ENCODE peak calls at places on chromosomes 2 and 18, in four cellular contexts. G is Peyer's patch, D is HFF-Myc, P is HL-60. K is an unnamed sample.

GRCh38 chr2:238859636-238860347 is 11.9 kb downstream of the TWIST2 start:
- DNase-seq in G (no peak), D (no peak), P (no peak), K (no peak)

GRCh38 chr2:30239308-30240161 is 8.2 kb downstream of the LBH start:
- DNase-seq in G (peak), D (no peak), P (peak), K (no peak)

GRCh38 chr2:166234112-166234846 is 106.5 kb upstream of the SCN1A start:
- DNase-seq in G (no peak), D (peak), P (no peak), K (peak)

GRCh38 chr2:58479557-58480120 is 238.5 kb upstream of the FANCL start:
- DNase-seq in G (no peak), D (no peak), P (no peak), K (no peak)

GRCh38 chr2:46540496-46541342 is 61.4 kb downstream of the TMEM247 start:
- DNase-seq in G (no peak), D (peak), P (no peak), K (peak)

GRCh38 chr2:145530653-145531052 is 1010.7 kb upstream of the ZEB2 start:
- DNase-seq in G (no peak), D (no peak), P (no peak), K (no peak)

GRCh38 chr18:58669731-58670379 is 1.4 kb upstream of the MALT1 start:
- DNase-seq in G (no peak), D (no peak), P (no peak), K (no peak)

GRCh38 chr18:54957987-54958386 is 1.3 kb downstream of the CCDC68 start:
- DNase-seq in G (no peak), D (no peak), P (no peak), K (peak)

GRCh38 chr2:196131384-196131861 is 40.0 kb downstream of the STK17B start:
- DNase-seq in G (peak), D (no peak), P (peak), K (no peak)

GRCh38 chr2:168766600-168766999 is 35.8 kb upstream of the NOSTRIN start:
- DNase-seq in G (no peak), D (no peak), P (no peak), K (no peak)

GRCh38 chr18:43919565-43919964 is 642.3 kb upstream of the SYT4 start:
- DNase-seq in G (no peak), D (no peak), P (no peak), K (no peak)

GRCh38 chr2:102034683-102035606 is 43.2 kb downstream of the IL1R2 start:
- DNase-seq in G (no peak), D (no peak), P (peak), K (no peak)

GRCh38 chr2:58916127-58916526 is 675.0 kb upstream of the FANCL start:
- DNase-seq in G (no peak), D (no peak), P (no peak), K (no peak)

GRCh38 chr2:235605999-235606715 is 112.3 kb downstream of the AGAP1 start:
- DNase-seq in G (no peak), D (peak), P (no peak), K (peak)

GRCh38 chr2:158781562-158781961 is 13.6 kb upstream of the DAPL1 start:
- DNase-seq in G (no peak), D (no peak), P (no peak), K (peak)

GRCh38 chr2:205792908-205793307 is 110.6 kb downstream of the NRP2 start:
- DNase-seq in G (no peak), D (no peak), P (no peak), K (no peak)

GRCh38 chr2:201949036-201950012 is 84.3 kb upstream of the FZD7 start:
- DNase-seq in G (no peak), D (no peak), P (no peak), K (no peak)

GRCh38 chr2:173962583-173963110 is 2.5 kb downstream of the SP3 start:
- DNase-seq in G (no peak), D (no peak), P (no peak), K (no peak)

GRCh38 chr2:72289283-72289682 is 141.6 kb upstream of the CYP26B1 start:
- DNase-seq in G (no peak), D (no peak), P (no peak), K (no peak)

GRCh38 chr2:29549069-29549380 is 372.4 kb downstream of the ALK start:
- DNase-seq in G (no peak), D (no peak), P (no peak), K (no peak)

GRCh38 chr2:69545477-69545932 is 98.0 kb downstream of the AAK1 start:
- DNase-seq in G (no peak), D (no peak), P (no peak), K (no peak)

GRCh38 chr2:149611100-149611820 is 23.7 kb upstream of the MMADHC start:
- DNase-seq in G (no peak), D (no peak), P (no peak), K (no peak)

GRCh38 chr2:205768815-205769493 is 86.7 kb downstream of the NRP2 start:
- DNase-seq in G (no peak), D (no peak), P (no peak), K (no peak)

GRCh38 chr2:181447040-181447439 is 10.1 kb upstream of the ITGA4 start:
- DNase-seq in G (no peak), D (no peak), P (no peak), K (no peak)

GRCh38 chr18:9017170-9017899 is 85.2 kb upstream of the NDUFV2 start:
- DNase-seq in G (peak), D (peak), P (peak), K (peak)

GRCh38 chr2:10331033-10331701 is 28.5 kb downstream of the HPCAL1 start:
- DNase-seq in G (peak), D (no peak), P (peak), K (no peak)

GRCh38 chr2:224190871-224191270 is 151.8 kb upstream of the SERPINE2 start:
- DNase-seq in G (no peak), D (no peak), P (no peak), K (no peak)

GRCh38 chr2:48532824-48533223 is 2.9 kb downstream of the STON1 start:
- DNase-seq in G (no peak), D (no peak), P (no peak), K (no peak)

GRCh38 chr18:45749918-45750689 is 26.1 kb downstream of the SLC14A1 start:
- DNase-seq in G (no peak), D (no peak), P (no peak), K (no peak)

GRCh38 chr2:196160101-196160500 is 11.3 kb downstream of the STK17B start:
- DNase-seq in G (peak), D (peak), P (peak), K (peak)

GRCh38 chr2:121888189-121888557 is 132.7 kb downstream of the TSN start:
- DNase-seq in G (no peak), D (no peak), P (peak), K (no peak)
- TF ChIP-seq CTCF in G (peak), D (peak), P (peak), K (peak)

DNA sequence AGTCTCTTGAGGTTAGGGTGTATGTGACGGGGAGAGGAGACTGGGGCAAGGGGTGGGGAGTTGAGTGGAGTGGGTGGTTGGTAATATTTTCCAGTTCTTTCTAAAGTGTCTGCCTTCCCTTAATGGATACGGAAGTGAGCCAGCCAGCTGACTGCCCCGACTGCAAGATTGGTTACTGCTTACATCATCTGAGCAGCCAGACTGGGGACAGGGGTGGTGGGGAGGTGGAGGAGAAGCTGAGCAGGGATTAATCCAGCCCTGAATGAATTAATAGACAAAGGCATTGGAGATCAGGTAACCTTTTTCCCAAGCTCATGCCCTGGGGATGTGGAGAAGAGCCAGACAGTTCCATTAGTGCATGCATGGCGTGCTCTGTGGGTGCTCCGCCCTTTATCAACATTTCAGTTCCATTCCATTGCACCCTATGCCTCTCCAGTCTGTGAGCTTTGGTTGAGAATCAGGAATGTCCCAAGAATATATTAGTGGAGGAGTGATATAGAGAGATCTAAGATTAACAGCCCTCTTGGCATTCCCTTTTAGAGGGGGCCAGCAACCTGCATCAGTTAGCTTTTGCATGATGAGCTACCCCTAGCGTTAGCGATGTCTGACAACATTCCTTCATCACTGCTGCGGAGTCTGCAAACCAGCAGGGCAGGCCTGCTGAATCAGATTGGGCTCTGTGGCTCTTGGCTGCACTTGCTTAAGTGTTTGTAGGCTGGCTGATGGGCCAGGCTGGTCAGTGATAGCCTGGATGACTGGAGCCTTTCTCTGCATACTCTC is 67.5 kb downstream of the TNP1 start:
- DNase-seq in G (no peak), D (no peak), P (peak), K (no peak)
- H3K4me3 ChIP-seq in G (no peak), D (no peak), P (no peak), K (no peak)

GRCh38 chr2:193373139-193373538 is 1178.4 kb upstream of the TMEFF2 start:
- DNase-seq in G (no peak), D (no peak), P (no peak), K (no peak)

GRCh38 chr2:193368615-193369014 is 1173.9 kb upstream of the TMEFF2 start:
- DNase-seq in G (no peak), D (no peak), P (no peak), K (no peak)

DNA sequence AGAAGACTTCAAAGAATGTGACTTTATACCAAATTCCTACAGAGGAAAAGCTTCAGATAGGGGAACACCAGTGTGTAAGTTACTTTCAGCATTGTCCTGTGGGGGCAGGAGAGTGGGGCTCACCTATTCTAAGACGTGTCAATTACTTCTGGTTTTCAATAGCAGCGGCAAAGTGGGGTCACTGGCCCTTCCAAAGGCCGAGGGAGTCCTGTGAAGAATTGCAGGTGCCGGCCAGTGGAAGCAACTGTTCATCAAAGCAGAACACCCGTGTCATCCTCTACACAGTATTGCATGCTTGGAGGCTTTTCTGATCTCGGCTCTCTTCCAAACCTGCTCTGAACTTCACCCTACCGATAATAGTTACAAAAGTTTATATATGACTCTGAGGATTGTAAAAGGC is 1176.5 kb upstream of the TMEFF2 start:
- DNase-seq in G (no peak), D (no peak), P (no peak), K (no peak)
- TF ChIP-seq CTCF in G (no peak), D (no peak), P (no peak), K (no peak)

GRCh38 chr2:119425620-119426395 is 5.8 kb upstream of the TMEM37 start:
- DNase-seq in G (no peak), D (no peak), P (no peak), K (no peak)

GRCh38 chr2:119428488-119429224 is 3.0 kb upstream of the TMEM37 start:
- DNase-seq in G (no peak), D (no peak), P (no peak), K (no peak)

GRCh38 chr2:119426396-119426675 is 5.3 kb upstream of the TMEM37 start:
- DNase-seq in G (no peak), D (no peak), P (no peak), K (no peak)

GRCh38 chr2:119427756-119428155 is 3.9 kb upstream of the TMEM37 start:
- DNase-seq in G (no peak), D (no peak), P (no peak), K (no peak)

DNA sequence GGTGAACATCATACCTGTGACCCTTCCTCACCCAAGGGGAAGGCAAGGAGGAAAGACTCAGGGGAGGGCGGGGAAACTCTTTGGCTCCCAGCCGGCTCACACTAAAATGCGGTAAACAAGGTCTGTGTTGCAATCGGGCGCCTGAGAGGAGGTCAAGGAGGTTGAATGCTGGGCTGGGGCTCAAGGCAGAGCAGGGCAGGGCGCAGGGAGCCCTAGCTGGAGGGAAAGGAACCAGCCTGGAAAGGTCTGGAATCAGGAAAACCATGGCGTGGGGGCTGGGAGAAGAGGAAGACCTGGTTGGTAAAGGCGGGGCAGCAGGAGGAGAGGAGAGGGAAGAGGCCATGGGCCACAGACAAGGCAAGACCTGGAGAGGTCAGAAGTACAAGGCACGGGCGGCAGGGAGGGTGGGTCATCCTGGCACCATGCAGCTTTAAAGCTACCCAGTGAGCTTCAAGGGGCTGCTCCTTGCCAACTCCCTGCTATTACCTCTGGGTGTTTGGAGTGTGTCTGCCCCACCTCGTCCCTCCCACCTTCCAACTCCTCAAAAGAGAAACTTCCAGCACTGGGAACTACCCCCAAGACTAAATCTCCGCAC is 4.8 kb upstream of the TMEM37 start:
- DNase-seq in G (peak), D (no peak), P (peak), K (no peak)
- H3K4me3 ChIP-seq in G (peak), D (no peak), P (no peak), K (no peak)

GRCh38 chr2:172084734-172085459 is 410 bp upstream of the DLX1 start:
- DNase-seq in G (no peak), D (peak), P (peak), K (peak)
- TF ChIP-seq CTCF in G (no peak), D (no peak), P (no peak), K (no peak)

K was measured in astrocyte of the cerebellum.